ENCODE peak calls at places on chromosomes 3 and 15, in five cellular contexts. One of them, this sample, is unnamed.

GRCh38 chr3:15886521-15886920 is 88.7 kb upstream of the ANKRD28 start:
- DNase-seq in T-helper 1 cell: no peak
- DNase-seq in stimulated activated CD4-positive, alpha-beta T cell treated with anti-CD3 and anti-CD28 coated beads, Interleukin-4, amount 100 ng/mL, for 4 hours: no peak
- DNase-seq in H9: no peak
- DNase-seq in OCI-M1: no peak
- DNase-seq in this sample: no peak

GRCh38 chr3:187066228-187066995 is 72.9 kb downstream of the RPL39L start:
- DNase-seq in T-helper 1 cell: no peak
- DNase-seq in stimulated activated CD4-positive, alpha-beta T cell treated with anti-CD3 and anti-CD28 coated beads, Interleukin-4, amount 100 ng/mL, for 4 hours: peak
- DNase-seq in H9: peak
- DNase-seq in OCI-M1: peak
- DNase-seq in this sample: peak

GRCh38 chr3:63354160-63354559 is 76.1 kb downstream of the SYNPR start:
- DNase-seq in T-helper 1 cell: no peak
- DNase-seq in stimulated activated CD4-positive, alpha-beta T cell treated with anti-CD3 and anti-CD28 coated beads, Interleukin-4, amount 100 ng/mL, for 4 hours: no peak
- DNase-seq in H9: no peak
- DNase-seq in OCI-M1: no peak
- DNase-seq in this sample: no peak

GRCh38 chr3:26484140-26484539 is 138.4 kb upstream of the LRRC3B start:
- DNase-seq in T-helper 1 cell: no peak
- DNase-seq in stimulated activated CD4-positive, alpha-beta T cell treated with anti-CD3 and anti-CD28 coated beads, Interleukin-4, amount 100 ng/mL, for 4 hours: no peak
- DNase-seq in H9: peak
- DNase-seq in OCI-M1: peak
- DNase-seq in this sample: peak

GRCh38 chr3:66076861-66077495 is 38.3 kb upstream of the MAGI1 start:
- DNase-seq in T-helper 1 cell: no peak
- DNase-seq in stimulated activated CD4-positive, alpha-beta T cell treated with anti-CD3 and anti-CD28 coated beads, Interleukin-4, amount 100 ng/mL, for 4 hours: no peak
- DNase-seq in H9: no peak
- DNase-seq in OCI-M1: no peak
- DNase-seq in this sample: no peak

GRCh38 chr15:73813071-73813470 is 59.9 kb upstream of the INSYN1 start:
- DNase-seq in T-helper 1 cell: no peak
- DNase-seq in stimulated activated CD4-positive, alpha-beta T cell treated with anti-CD3 and anti-CD28 coated beads, Interleukin-4, amount 100 ng/mL, for 4 hours: no peak
- DNase-seq in H9: no peak
- DNase-seq in OCI-M1: no peak
- DNase-seq in this sample: no peak

GRCh38 chr3:90015688-90016356 is 908.4 kb downstream of the EPHA3 start:
- DNase-seq in T-helper 1 cell: no peak
- DNase-seq in stimulated activated CD4-positive, alpha-beta T cell treated with anti-CD3 and anti-CD28 coated beads, Interleukin-4, amount 100 ng/mL, for 4 hours: no peak
- DNase-seq in H9: no peak
- DNase-seq in OCI-M1: no peak
- DNase-seq in this sample: peak

GRCh38 chr15:50182233-50183013 is 427 bp downstream of the SLC27A2 start:
- DNase-seq in T-helper 1 cell: peak
- DNase-seq in stimulated activated CD4-positive, alpha-beta T cell treated with anti-CD3 and anti-CD28 coated beads, Interleukin-4, amount 100 ng/mL, for 4 hours: peak
- DNase-seq in H9: peak
- DNase-seq in OCI-M1: peak
- DNase-seq in this sample: peak

GRCh38 chr3:69776926-69777581 is 37.8 kb downstream of the MITF start:
- DNase-seq in T-helper 1 cell: no peak
- DNase-seq in stimulated activated CD4-positive, alpha-beta T cell treated with anti-CD3 and anti-CD28 coated beads, Interleukin-4, amount 100 ng/mL, for 4 hours: no peak
- DNase-seq in H9: no peak
- DNase-seq in OCI-M1: peak
- DNase-seq in this sample: no peak

GRCh38 chr3:58175429-58176184 is 35.2 kb downstream of the DNASE1L3 start:
- DNase-seq in T-helper 1 cell: no peak
- DNase-seq in stimulated activated CD4-positive, alpha-beta T cell treated with anti-CD3 and anti-CD28 coated beads, Interleukin-4, amount 100 ng/mL, for 4 hours: no peak
- DNase-seq in H9: no peak
- DNase-seq in OCI-M1: peak
- DNase-seq in this sample: peak

This sample was measured in islet precursor cell.